ENCODE peak calls at places on chromosomes 5 and 9, in four cellular contexts. G is astrocyte of the spinal cord, W is foreskin fibroblast, H is transverse colon. V is an unnamed sample.

GRCh38 chr5:78778538-78778937 is 130.0 kb upstream of the LHFPL2 start:
- DNase-seq in G (peak), W (peak), H (no peak), V (peak)

GRCh38 chr5:1732238-1732880 is 67.3 kb downstream of the MRPL36 start:
- DNase-seq in G (no peak), W (no peak), H (no peak), V (no peak)

GRCh38 chr5:173583384-173583783 is 33.1 kb downstream of the BOD1 start:
- DNase-seq in G (no peak), W (no peak), H (no peak), V (no peak)

GRCh38 chr5:61625682-61626620 is 293.9 kb downstream of the ZSWIM6 start:
- DNase-seq in G (peak), W (peak), H (peak), V (no peak)

GRCh38 chr5:56481147-56481997 is 248.2 kb upstream of the ANKRD55 start:
- DNase-seq in G (peak), W (no peak), H (peak), V (no peak)

GRCh38 chr5:137566118-137566541 is 67.0 kb upstream of the SPOCK1 start:
- DNase-seq in G (peak), W (no peak), H (no peak), V (no peak)

GRCh38 chr9:12783767-12784460 is 9.1 kb downstream of the LURAP1L start:
- DNase-seq in G (no peak), W (no peak), H (no peak), V (no peak)

GRCh38 chr5:143931389-143931984 is 119.5 kb downstream of the HMHB1 start:
- DNase-seq in G (no peak), W (no peak), H (no peak), V (no peak)

GRCh38 chr9:134560654-134561053 is 80.9 kb upstream of the COL5A1 start:
- DNase-seq in G (no peak), W (no peak), H (no peak), V (no peak)

GRCh38 chr9:105232207-105232606 is 12.2 kb upstream of the SLC44A1 start:
- DNase-seq in G (no peak), W (no peak), H (no peak), V (no peak)

GRCh38 chr9:93008457-93008856 is 50.0 kb upstream of the SUSD3 start:
- DNase-seq in G (no peak), W (no peak), H (no peak), V (no peak)

GRCh38 chr5:179323026-179323571 is 22.2 kb downstream of the ADAMTS2 start:
- DNase-seq in G (no peak), W (no peak), H (no peak), V (no peak)

GRCh38 chr5:167358868-167359492 is 932.5 kb upstream of the WWC1 start:
- DNase-seq in G (no peak), W (no peak), H (no peak), V (no peak)

GRCh38 chr9:35774907-35775635 is 16.3 kb upstream of the NPR2 start:
- DNase-seq in G (no peak), W (no peak), H (no peak), V (no peak)

GRCh38 chr9:92242115-92242778 is 51.2 kb downstream of the IARS1 start:
- DNase-seq in G (peak), W (peak), H (no peak), V (no peak)

GRCh38 chr5:125559296-125559695 is 812.9 kb upstream of the ZNF608 start:
- DNase-seq in G (peak), W (peak), H (no peak), V (peak)

GRCh38 chr9:2872307-2872940 is 28.5 kb upstream of the PUM3 start:
- DNase-seq in G (peak), W (peak), H (no peak), V (peak)

GRCh38 chr5:179228341-179229121 is 116.7 kb downstream of the ADAMTS2 start:
- DNase-seq in G (no peak), W (no peak), H (peak), V (no peak)

GRCh38 chr9:94490465-94490864 is 64.4 kb upstream of the PCAT7 start:
- DNase-seq in G (no peak), W (no peak), H (no peak), V (no peak)

GRCh38 chr5:34552129-34552528 is 104.0 kb upstream of the RAI14 start:
- DNase-seq in G (no peak), W (no peak), H (no peak), V (no peak)

GRCh38 chr9:37921546-37922300 is 17.8 kb upstream of the SLC25A51 start:
- DNase-seq in G (peak), W (no peak), H (no peak), V (peak)

GRCh38 chr5:32254987-32255900 is 57.5 kb downstream of the MTMR12 start:
- DNase-seq in G (peak), W (peak), H (no peak), V (peak)

GRCh38 chr9:121277518-121278275 is 9.7 kb downstream of the GSN start:
- DNase-seq in G (peak), W (no peak), H (no peak), V (no peak)

GRCh38 chr5:14122089-14122488 is 21.1 kb upstream of the TRIO start:
- DNase-seq in G (no peak), W (no peak), H (no peak), V (no peak)

GRCh38 chr5:71770381-71770780 is 51.3 kb downstream of the CARTPT start:
- DNase-seq in G (no peak), W (no peak), H (no peak), V (no peak)

GRCh38 chr9:71249729-71250317 is 128.4 kb upstream of the TRPM3 start:
- DNase-seq in G (peak), W (peak), H (no peak), V (peak)

GRCh38 chr5:172571413-172571812 is 69.7 kb upstream of the NEURL1B start:
- DNase-seq in G (no peak), W (no peak), H (no peak), V (no peak)

GRCh38 chr9:101480386-101480785 is 44.8 kb upstream of the ALDOB start:
- DNase-seq in G (no peak), W (no peak), H (peak), V (no peak)

GRCh38 chr5:54388411-54388810 is 67.1 kb upstream of the HSPB3 start:
- DNase-seq in G (no peak), W (no peak), H (no peak), V (no peak)

GRCh38 chr9:115111854-115112253 is 6.1 kb downstream of the TNC start:
- DNase-seq in G (no peak), W (no peak), H (no peak), V (no peak)

GRCh38 chr9:119861801-119862200 is 492.6 kb upstream of the BRINP1 start:
- DNase-seq in G (no peak), W (no peak), H (no peak), V (no peak)

GRCh38 chr5:111308951-111309350 is 84.8 kb downstream of the CAMK4 start:
- DNase-seq in G (no peak), W (no peak), H (no peak), V (no peak)

GRCh38 chr9:98634680-98635079 is 74.1 kb downstream of the GABBR2 start:
- DNase-seq in G (no peak), W (no peak), H (no peak), V (no peak)

GRCh38 chr9:77946969-77947368 is 84.6 kb downstream of the GNAQ start:
- DNase-seq in G (no peak), W (no peak), H (peak), V (no peak)

GRCh38 chr5:68548959-68549676 is 333.6 kb downstream of the PIK3R1 start:
- DNase-seq in G (peak), W (no peak), H (no peak), V (no peak)

GRCh38 chr9:115058684-115059315 is 59.2 kb downstream of the TNC start:
- DNase-seq in G (peak), W (peak), H (no peak), V (no peak)

GRCh38 chr9:112752334-112753110 is 2.0 kb downstream of the SNX30 start:
- DNase-seq in G (no peak), W (no peak), H (no peak), V (peak)

DNA sequence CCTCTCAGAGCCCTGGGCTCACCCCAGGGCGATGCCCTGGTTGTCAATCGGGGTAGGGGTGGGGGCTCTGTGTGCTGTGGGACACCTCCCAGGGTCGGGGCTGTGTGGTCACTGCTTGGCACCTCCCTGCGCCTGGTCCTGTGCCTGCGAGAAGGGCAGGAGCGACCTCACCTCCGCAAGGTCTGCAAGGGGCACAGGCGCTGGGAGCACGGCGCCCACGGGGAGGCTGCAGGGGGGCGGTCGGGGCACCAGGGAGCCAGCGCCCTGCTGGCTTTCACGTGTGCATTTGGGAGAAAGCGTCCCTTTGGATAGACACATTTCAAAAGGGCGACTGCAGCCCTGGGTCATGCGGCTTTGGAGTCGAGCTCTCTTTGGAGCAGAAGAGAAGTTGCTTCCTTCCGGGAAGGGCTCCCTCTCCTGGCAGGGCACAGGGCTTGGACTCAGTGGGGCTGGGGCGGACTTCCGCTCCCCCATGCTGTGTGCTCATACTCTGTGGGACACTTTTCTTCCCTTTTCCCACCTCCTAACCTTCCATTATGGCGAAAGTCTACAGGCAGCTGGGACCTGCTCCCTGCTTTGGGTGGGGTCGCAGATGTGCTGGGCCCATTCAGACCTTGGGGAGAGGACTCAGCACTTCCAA is 52.8 kb upstream of the SLC28A3 start:
- DNase-seq in G (no peak), W (no peak), H (no peak), V (no peak)
- TF ChIP-seq CTCF in G (no peak), W (no peak), H (no peak), V (no peak)

GRCh38 chr9:84384617-84385016 is 44.1 kb upstream of the SLC28A3 start:
- DNase-seq in G (no peak), W (no peak), H (no peak), V (no peak)
- H3K4me3 ChIP-seq in G (no peak), W (no peak), H (no peak), V (no peak)

DNA sequence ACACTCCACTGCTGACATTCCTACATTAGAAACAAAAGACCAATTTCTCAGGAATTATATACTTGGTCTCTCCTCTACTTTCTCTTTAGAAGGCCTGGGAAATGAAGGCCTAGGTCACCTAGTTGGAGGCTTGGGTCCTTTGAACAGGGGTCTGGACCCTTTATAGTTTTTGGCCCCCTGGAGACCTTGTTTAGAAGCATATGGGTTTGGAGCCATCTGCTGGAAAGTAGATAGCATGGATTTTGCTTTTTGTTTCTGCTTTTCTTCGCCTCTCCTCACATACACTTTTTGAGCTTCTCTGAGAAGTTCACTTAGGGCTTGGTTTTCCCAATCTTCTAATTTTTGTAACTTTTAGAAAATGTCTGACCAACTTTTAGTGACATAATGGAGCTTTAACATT is 67.1 kb upstream of the CDK20 start:
- DNase-seq in G (no peak), W (peak), H (no peak), V (no peak)
- TF ChIP-seq CTCF in G (peak), W (peak), H (peak), V (peak)

DNA sequence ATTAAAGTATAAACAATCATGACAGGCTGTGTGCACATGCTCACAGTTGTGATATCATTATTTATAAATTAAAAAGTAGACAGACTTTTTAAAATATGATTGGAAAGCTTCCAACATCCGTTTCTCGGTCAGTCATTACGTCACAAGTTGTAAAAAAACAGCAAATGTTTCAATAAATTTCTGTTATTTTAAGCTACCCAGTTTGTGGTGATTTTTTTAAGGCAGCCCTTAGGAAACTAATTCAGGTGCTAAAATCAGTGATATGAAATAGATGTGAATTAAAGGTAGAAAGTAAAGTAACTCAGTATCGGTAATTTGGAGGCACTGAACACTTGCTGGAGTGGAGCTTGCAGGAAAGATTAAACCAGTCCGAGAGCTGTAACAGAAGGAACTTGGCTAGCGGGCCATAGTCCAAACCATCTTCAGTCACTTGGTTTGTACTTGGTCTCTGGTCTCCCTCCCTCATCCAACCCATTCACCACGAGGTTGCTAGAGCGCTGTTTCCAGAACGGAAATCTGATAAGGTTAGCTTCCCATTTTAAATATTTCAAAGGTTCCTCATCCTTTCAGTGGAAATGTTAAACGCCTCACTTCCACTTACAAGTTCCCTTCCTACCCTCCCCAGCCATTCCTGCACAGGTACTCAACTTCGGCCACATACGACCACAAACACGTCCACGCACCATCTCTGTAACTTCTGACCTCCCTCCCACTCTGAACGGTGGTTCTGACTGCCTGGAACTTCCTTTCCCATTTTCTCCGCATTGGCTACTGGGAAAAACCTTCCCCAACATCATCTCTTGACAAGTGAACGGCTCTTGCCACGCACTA is 929 bp downstream of the CCNH start:
- DNase-seq in G (peak), W (no peak), H (peak), V (no peak)
- H3K4me3 ChIP-seq in G (peak), W (peak), H (peak), V (peak)

GRCh38 chr5:98844865-98845264 is 71.4 kb downstream of the RGMB start:
- DNase-seq in G (no peak), W (no peak), H (no peak), V (no peak)

GRCh38 chr5:98840946-98841345 is 67.5 kb downstream of the RGMB start:
- DNase-seq in G (no peak), W (no peak), H (no peak), V (no peak)

GRCh38 chr5:98843481-98843880 is 70.0 kb downstream of the RGMB start:
- DNase-seq in G (no peak), W (no peak), H (no peak), V (no peak)

GRCh38 chr5:98836175-98836574 is 62.7 kb downstream of the RGMB start:
- DNase-seq in G (no peak), W (no peak), H (no peak), V (no peak)

GRCh38 chr5:98839469-98840383 is 66.3 kb downstream of the RGMB start:
- DNase-seq in G (no peak), W (no peak), H (no peak), V (no peak)
- TF ChIP-seq CTCF in G (peak), W (peak), H (no peak), V (peak)

DNA sequence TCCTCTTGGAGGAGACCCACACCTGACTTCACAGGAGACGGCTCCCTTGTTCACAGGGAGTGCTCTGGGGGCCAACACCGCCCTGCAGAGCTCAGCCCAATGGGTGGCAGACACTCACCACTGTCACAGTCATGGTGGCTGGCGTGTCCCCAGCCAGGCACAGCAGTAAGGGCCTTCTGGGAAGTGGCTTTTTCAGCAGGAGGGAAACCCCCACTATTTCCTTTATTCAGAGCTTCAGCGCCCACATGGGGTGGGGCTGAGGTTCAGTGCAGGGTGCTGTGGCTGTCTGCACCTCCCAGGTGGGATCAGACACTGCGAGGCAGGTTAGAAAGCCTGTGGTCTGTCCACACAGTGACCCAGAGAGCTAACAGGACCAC is 3.6 kb upstream of the SNAPC4 start:
- DNase-seq in G (no peak), W (no peak), H (no peak), V (no peak)
- H3K4me3 ChIP-seq in G (no peak), W (no peak), H (no peak), V (no peak)

DNA sequence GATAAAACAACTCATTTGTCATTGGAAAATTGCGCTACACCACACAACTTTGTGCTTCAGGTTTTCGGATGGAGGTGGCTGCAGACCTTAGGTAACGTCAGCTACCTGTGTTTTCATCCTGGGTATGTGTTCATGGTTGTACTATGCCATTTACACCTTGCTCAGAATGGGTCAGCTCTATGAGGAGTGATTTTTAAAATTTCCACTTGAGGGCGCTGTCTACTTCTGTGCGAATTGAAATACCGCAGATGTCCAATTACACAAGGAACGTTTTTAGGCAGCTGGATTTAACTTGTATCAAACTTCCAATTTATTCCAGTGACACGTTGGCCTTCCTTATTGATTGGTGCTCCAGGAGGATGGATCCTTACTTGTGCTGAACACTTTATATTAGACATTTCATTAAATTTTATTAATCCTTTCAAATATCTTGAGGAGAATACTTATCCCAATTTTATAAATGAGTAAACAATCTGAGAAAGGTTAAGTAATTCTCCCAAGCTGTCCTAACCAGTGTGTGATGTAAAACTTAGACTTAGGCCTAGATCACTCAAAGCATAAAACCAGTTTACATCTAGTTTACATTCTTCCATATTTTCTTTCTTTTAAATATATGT is 23.4 kb downstream of the DMRTA1 start:
- DNase-seq in G (peak), W (no peak), H (peak), V (no peak)
- TF ChIP-seq CTCF in G (peak), W (peak), H (peak), V (peak)